ENCODE peak calls at places on chromosomes 16 and 17, in ten cellular contexts. R, B, J, F, W, C, L, X, O and S are unnamed samples. For H3K4me1, the result is how much of the 10 kb centered on the place peaks cover.

GRCh38 chr16:29743827-29744531 is 1.8 kb downstream of the C16orf54 start:
- DNase-seq in C (no peak), W (no peak), F (peak), B (no peak), L (no peak), O (peak), X (no peak), R (no peak), J (no peak), S (no peak)

GRCh38 chr17:27466748-27467375 is 10.6 kb downstream of the KSR1 start:
- DNase-seq in W (no peak), R (no peak), F (no peak), C (no peak), L (peak), X (no peak), B (peak), J (no peak), O (peak), S (no peak)

GRCh38 chr17:48542956-48543853 is 1.7 kb downstream of the HOXB2 start:
- DNase-seq in R (no peak), O (peak), X (peak), J (peak), L (no peak), C (peak), W (no peak), B (peak), F (peak), S (peak)

GRCh38 chr17:81135503-81136283 is 29.6 kb upstream of the PVALEF start:
- DNase-seq in B (no peak), L (no peak), C (peak), W (no peak), R (no peak), X (no peak), F (no peak), J (no peak), O (no peak), S (no peak)

GRCh38 chr16:79329163-79329521 is 271.4 kb downstream of the MAF start:
- DNase-seq in C (peak), F (no peak), X (no peak), J (no peak), W (no peak), B (no peak), L (no peak), R (no peak), O (no peak), S (no peak)

GRCh38 chr17:32529604-32530003 is 42.8 kb downstream of the CDK5R1 start:
- DNase-seq in W (no peak), F (no peak), B (no peak), X (no peak), C (peak), R (no peak), J (no peak), L (no peak), O (no peak), S (no peak)

GRCh38 chr17:47830396-47830907 is 889 bp downstream of the MRPL10 start:
- DNase-seq in B (no peak), F (no peak), X (no peak), C (no peak), R (no peak), W (no peak), O (no peak), J (no peak), L (no peak), S (no peak)

GRCh38 chr16:35733971-35734702 is 2274.7 kb downstream of the TP53TG3F start:
- DNase-seq in J (no peak), L (no peak), C (no peak), W (no peak), X (peak), F (no peak), O (no peak), B (no peak), R (no peak), S (no peak)

GRCh38 chr17:35245196-35245486 is 2.3 kb downstream of the SLFN5 start:
- DNase-seq in J (peak), X (peak), O (no peak), R (no peak), B (no peak), F (no peak), W (no peak), C (no peak), L (no peak), S (no peak)

GRCh38 chr17:17363638-17364337 is 60.6 kb downstream of the NT5M start:
- DNase-seq in O (peak), J (no peak), L (peak), C (no peak), X (no peak), F (peak), R (peak), W (peak), B (no peak), S (no peak)

GRCh38 chr17:34146440-34147043 is 108.5 kb upstream of the CCL2 start:
- DNase-seq in C (peak), R (peak), B (peak), J (peak), L (peak), X (no peak), F (peak), O (peak), W (no peak), S (peak)

GRCh38 chr17:78865682-78866390 is 25.2 kb upstream of the USP36 start:
- DNase-seq in F (peak), X (peak), B (peak), L (peak), O (peak), W (peak), R (peak), C (peak), J (peak), S (peak)

GRCh38 chr16:74743668-74744299 is 30.8 kb downstream of the FA2H start:
- DNase-seq in J (peak), R (peak), W (no peak), L (peak), O (no peak), C (peak), X (peak), B (no peak), F (no peak), S (no peak)

GRCh38 chr16:56107944-56108583 is 83.2 kb upstream of the GNAO1 start:
- DNase-seq in X (no peak), F (no peak), L (no peak), J (no peak), R (no peak), O (no peak), W (no peak), B (peak), C (no peak), S (no peak)

GRCh38 chr17:36600477-36600876 is 906 bp upstream of the MRM1 start:
- DNase-seq in L (peak), B (no peak), F (no peak), J (no peak), W (no peak), R (no peak), X (no peak), C (no peak), O (no peak), S (no peak)

GRCh38 chr17:55612691-55613141 is 101.5 kb upstream of the SMIM36 start:
- DNase-seq in C (no peak), B (no peak), X (no peak), L (no peak), R (no peak), W (peak), F (no peak), O (no peak), J (no peak), S (peak)

GRCh38 chr17:12896386-12896785 is 107.1 kb downstream of the ARHGAP44 start:
- DNase-seq in B (no peak), X (no peak), R (no peak), C (no peak), F (no peak), W (no peak), O (no peak), J (no peak), L (no peak), S (no peak)

GRCh38 chr17:29560306-29560705 is 6.5 kb downstream of the ABHD15 start:
- DNase-seq in C (no peak), J (no peak), L (no peak), X (peak), B (no peak), O (no peak), W (no peak), F (no peak), R (no peak), S (no peak)

GRCh38 chr17:700504-701094 is 14.0 kb downstream of the VPS53 start:
- DNase-seq in C (no peak), L (no peak), W (no peak), B (no peak), J (peak), R (no peak), X (no peak), O (no peak), F (peak), S (no peak)

GRCh38 chr17:45132569-45133463 is 501 bp upstream of the PLCD3 start:
- DNase-seq in W (peak), J (peak), B (peak), F (peak), R (peak), L (peak), X (peak), C (peak), O (peak), S (peak)

GRCh38 chr17:74251051-74251450 is 23.0 kb upstream of the DNAI2 start:
- DNase-seq in X (no peak), O (no peak), R (no peak), J (no peak), W (no peak), L (no peak), F (no peak), B (no peak), C (no peak), S (no peak)

GRCh38 chr16:11639925-11640899 is 28.0 kb upstream of the SNN start:
- DNase-seq in L (peak), C (peak), R (peak), W (peak), J (peak), X (peak), B (peak), O (no peak), F (peak), S (peak)

GRCh38 chr16:51615141-51615540 is 464.1 kb upstream of the SALL1 start:
- DNase-seq in J (no peak), L (no peak), O (no peak), F (peak), R (no peak), X (no peak), W (no peak), C (no peak), B (no peak), S (no peak)

GRCh38 chr17:62653002-62653830 is 25.7 kb downstream of the MRC2 start:
- DNase-seq in F (peak), X (peak), B (peak), L (peak), R (peak), C (peak), O (peak), J (peak), W (peak), S (peak)

GRCh38 chr16:87027056-87027616 is 290.1 kb downstream of the C16orf95 start:
- DNase-seq in C (no peak), F (no peak), B (no peak), X (no peak), L (no peak), O (no peak), J (no peak), R (peak), W (no peak), S (no peak)

GRCh38 chr16:49236216-49236615 is 45.4 kb downstream of the CBLN1 start:
- DNase-seq in R (no peak), J (no peak), F (no peak), O (no peak), W (no peak), B (no peak), L (no peak), C (no peak), X (no peak), S (no peak)

GRCh38 chr16:49281843-49282642 is 405 bp upstream of the CBLN1 start:
- DNase-seq in C (peak), B (peak), W (peak), L (peak), O (no peak), X (no peak), J (peak), F (peak), R (peak), S (peak)

GRCh38 chr16:57093845-57094564 is 1.6 kb downstream of the CPNE2 start:
- DNase-seq in B (no peak), C (no peak), O (no peak), J (no peak), F (no peak), W (peak), R (no peak), X (no peak), L (no peak), S (peak)

GRCh38 chr16:57925310-57925709 is 45.6 kb downstream of the CNGB1 start:
- DNase-seq in C (no peak), F (no peak), R (no peak), J (no peak), O (no peak), L (no peak), W (no peak), B (no peak), X (no peak), S (no peak)

GRCh38 chr16:77539336-77539735 is 104.5 kb upstream of the ADAMTS18 start:
- DNase-seq in J (no peak), W (no peak), R (no peak), X (no peak), O (no peak), L (no peak), C (no peak), B (no peak), F (no peak), S (no peak)

DNA sequence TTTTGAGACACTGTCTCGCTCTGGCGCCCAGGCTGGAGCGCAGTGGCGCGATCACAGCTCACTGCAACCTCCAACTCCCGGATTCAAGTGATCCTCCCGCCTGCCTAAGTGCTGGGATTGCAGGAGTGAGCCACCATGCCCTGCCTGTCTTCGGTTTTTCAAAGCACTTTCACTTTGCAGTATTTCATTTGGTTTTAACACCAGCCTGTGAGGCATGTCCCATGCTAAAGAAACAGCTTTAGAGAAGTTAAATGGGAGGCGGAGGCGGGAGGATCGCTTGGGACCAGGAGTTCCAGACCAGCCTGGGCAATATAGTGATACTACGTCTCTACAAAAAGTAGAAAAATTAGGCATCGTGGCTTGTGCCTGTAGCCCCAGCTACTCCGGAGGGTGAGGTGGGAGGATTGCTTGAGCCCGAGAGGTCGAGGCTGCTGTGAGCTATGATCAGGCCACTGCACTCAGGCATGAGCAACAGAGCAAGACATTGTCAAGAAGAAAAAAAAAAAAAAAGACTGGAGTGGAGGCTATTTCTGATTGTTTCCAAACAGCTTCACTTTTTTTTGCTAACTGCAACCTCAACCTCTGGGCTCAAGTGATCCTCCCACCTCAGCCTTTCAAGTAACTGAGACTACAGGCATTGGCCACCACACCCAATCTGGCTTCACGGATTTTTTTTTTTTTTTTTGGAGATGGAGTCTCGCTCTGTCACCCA is 1.3 kb downstream of the METTL23 start:
- DNase-seq in B (no peak), C (no peak), J (no peak), X (no peak), F (no peak), W (no peak), R (no peak), O (no peak), L (no peak), S (no peak)
- H3K4me3 ChIP-seq in B (peak), C (peak), J (peak), X (peak), F (peak), W (peak), R (peak), O (peak), L (peak), S (peak)

GRCh38 chr16:85172465-85173071 is 60.3 kb upstream of the CIBAR2 start:
- DNase-seq in C (peak), O (no peak), F (peak), R (peak), J (peak), X (peak), W (no peak), B (no peak), L (no peak), S (peak)
- H3K4me1 ChIP-seq in C (half or more), O (under half), F (under half), R (under half), J (half or more), X (half or more), W (under half), B (under half), L (under half), S (under half)

DNA sequence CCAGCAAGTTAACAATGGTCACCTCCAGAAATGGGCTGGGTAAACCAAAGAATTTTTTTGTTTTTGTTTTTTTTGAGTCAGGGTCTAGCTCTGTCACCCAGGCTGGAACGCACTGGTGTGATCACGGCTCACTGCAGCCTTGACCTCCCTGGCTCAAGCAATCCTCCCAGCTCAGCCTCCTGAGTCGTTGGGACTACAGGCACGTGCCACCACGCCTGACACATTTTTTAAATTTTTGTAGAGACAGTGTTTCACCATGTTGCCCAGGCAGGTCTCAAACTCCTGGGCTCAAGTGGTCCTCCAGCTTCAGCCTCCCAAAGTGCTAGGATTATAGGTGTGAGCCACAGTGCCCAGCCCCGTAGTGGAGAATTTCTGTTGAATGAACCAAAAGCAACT is 1.7 kb downstream of the SPSB3 start:
- DNase-seq in O (no peak), B (no peak), C (no peak), W (no peak), L (no peak), J (no peak), R (no peak), F (no peak), X (no peak), S (peak)
- H3K4me3 ChIP-seq in O (no peak), B (no peak), C (no peak), W (no peak), L (no peak), J (no peak), R (no peak), F (no peak), X (no peak), S (no peak)

DNA sequence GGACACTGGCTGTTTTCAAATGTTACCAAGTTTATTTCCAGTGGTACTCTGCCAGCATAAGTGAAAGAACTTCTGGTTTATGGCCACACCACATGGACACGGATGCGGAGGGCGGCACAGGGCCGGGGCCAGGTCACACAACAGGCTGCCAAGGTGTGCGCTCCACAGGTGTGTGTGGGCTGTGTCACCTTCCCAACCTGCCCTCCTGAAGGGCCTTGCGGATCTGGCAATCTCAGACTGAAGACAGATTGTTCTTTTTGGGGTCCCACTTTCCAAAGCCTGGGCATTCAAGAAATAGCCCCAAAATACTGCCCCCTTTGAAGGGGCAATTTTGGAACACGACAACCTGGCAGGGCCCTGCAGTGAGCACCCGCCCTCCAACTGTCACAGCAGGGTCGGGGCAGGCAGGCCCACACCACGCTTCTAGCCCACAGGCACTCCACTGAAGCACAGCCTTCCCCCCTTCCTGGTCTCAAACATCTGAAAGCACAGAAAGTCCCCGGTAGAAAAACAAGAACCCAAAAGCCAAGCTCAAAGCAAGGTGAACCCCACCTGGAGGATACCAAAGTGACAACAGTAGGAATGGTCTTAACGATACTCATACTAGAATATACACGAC is 3.5 kb downstream of the CSNK1D start:
- DNase-seq in X (no peak), L (peak), B (no peak), C (no peak), W (no peak), F (no peak), R (peak), O (no peak), J (no peak), S (no peak)
- H3K4me1 ChIP-seq in X (under half), L (half or more), B (under half), C (half or more), W (under half), F (under half), R (under half), O (half or more), J (half or more), S (under half)

GRCh38 chr17:79942591-79943353 is 92.9 kb downstream of the TBC1D16 start:
- DNase-seq in W (peak), B (no peak), C (peak), F (no peak), J (no peak), L (peak), O (no peak), R (peak), X (peak), S (peak)

GRCh38 chr17:79940381-79941087 is 95.1 kb downstream of the TBC1D16 start:
- DNase-seq in J (no peak), L (peak), R (peak), C (no peak), O (no peak), B (no peak), F (no peak), X (no peak), W (peak), S (peak)

GRCh38 chr17:79941088-79942010 is 94.3 kb downstream of the TBC1D16 start:
- DNase-seq in C (peak), B (no peak), O (no peak), X (no peak), F (no peak), R (peak), J (no peak), L (peak), W (peak), S (peak)

GRCh38 chr17:79943354-79944241 is 92.1 kb downstream of the TBC1D16 start:
- DNase-seq in X (peak), J (no peak), F (no peak), C (no peak), W (peak), O (no peak), R (peak), B (no peak), L (peak), S (peak)

DNA sequence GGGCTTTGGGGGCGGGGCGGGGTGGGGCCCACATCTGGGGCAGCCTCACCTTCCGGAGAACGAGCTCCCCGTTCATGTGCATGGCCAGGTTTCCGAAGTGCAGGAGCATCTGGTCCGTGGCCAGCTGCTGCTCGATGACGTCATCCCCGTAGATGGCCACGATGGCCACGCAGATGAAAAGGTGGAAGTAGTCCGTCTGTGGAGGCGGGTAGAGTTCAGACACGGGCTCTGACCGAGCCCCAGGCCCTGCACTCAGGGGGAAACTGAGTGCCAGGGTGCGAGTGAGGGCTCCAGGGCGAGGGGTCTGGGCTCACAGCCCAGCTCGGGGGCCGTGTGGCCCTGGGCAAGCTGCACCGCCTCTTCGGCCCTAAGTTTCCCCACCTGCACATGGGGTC is 93.7 kb downstream of the TBC1D16 start:
- DNase-seq in B (no peak), L (peak), J (no peak), F (no peak), C (peak), W (peak), X (no peak), R (peak), O (no peak), S (peak)
- H3K4me3 ChIP-seq in B (no peak), L (no peak), J (no peak), F (no peak), C (no peak), W (no peak), X (no peak), R (no peak), O (no peak), S (no peak)

GRCh38 chr16:89324056-89325010 is 106.8 kb downstream of the ZNF778 start:
- DNase-seq in X (peak), B (no peak), F (no peak), W (peak), L (peak), J (no peak), R (peak), O (no peak), C (no peak), S (peak)

GRCh38 chr16:89323120-89323960 is 105.8 kb downstream of the ZNF778 start:
- DNase-seq in C (no peak), J (no peak), R (peak), W (peak), L (no peak), F (no peak), O (no peak), X (no peak), B (no peak), S (peak)

GRCh38 chr16:89320717-89321501 is 103.4 kb downstream of the ZNF778 start:
- DNase-seq in B (peak), O (no peak), L (no peak), F (peak), J (no peak), W (peak), X (no peak), R (peak), C (peak), S (peak)

GRCh38 chr16:89319883-89320716 is 102.6 kb downstream of the ZNF778 start:
- DNase-seq in J (peak), W (peak), R (peak), O (no peak), X (peak), L (no peak), C (peak), F (no peak), B (no peak), S (peak)

GRCh38 chr16:89322381-89323119 is 105.0 kb downstream of the ZNF778 start:
- DNase-seq in F (peak), C (no peak), B (peak), O (no peak), L (peak), R (peak), X (no peak), J (peak), W (peak), S (peak)
- H3K4me1 ChIP-seq in F (half or more), C (half or more), B (half or more), O (half or more), L (half or more), R (under half), X (half or more), J (half or more), W (half or more), S (under half)